ENCODE peak calls at places on chromosomes 5 and 9, in six cellular contexts. R is IMR-90; E is small intestine; F is PC-3; M is CD8-positive, alpha-beta T cell; B is PC-9. U is an unnamed sample.

GRCh38 chr5:14794600-14795230 is 76.9 kb downstream of the ANKH start:
- DNase-seq in E (no peak), B (no peak), M (no peak), F (no peak), R (no peak), U (no peak)

GRCh38 chr9:121818841-121819430 is 167.5 kb downstream of the DAB2IP start:
- DNase-seq in E (no peak), M (no peak), B (no peak), R (no peak), F (no peak), U (no peak)

GRCh38 chr9:137408651-137409405 is 14.1 kb downstream of the EXD3 start:
- DNase-seq in M (no peak), B (no peak), E (no peak), R (no peak), F (no peak), U (no peak)

GRCh38 chr5:119291877-119292276 is 63.9 kb upstream of the TNFAIP8 start:
- DNase-seq in B (no peak), E (no peak), F (no peak), R (no peak), M (no peak), U (no peak)

GRCh38 chr5:160694896-160695295 is 157.1 kb downstream of the ATP10B start:
- DNase-seq in E (no peak), B (no peak), R (no peak), M (no peak), F (no peak), U (no peak)

GRCh38 chr5:43352916-43353315 is 39.7 kb upstream of the HMGCS1 start:
- DNase-seq in R (no peak), F (no peak), M (no peak), E (no peak), B (no peak), U (no peak)

GRCh38 chr9:18601026-18601425 is 127.1 kb downstream of the ADAMTSL1 start:
- DNase-seq in E (no peak), F (no peak), B (no peak), M (no peak), R (no peak), U (no peak)

GRCh38 chr9:96149881-96150280 is 152.1 kb downstream of the HSD17B3 start:
- DNase-seq in E (no peak), B (no peak), R (no peak), M (no peak), F (no peak), U (no peak)

GRCh38 chr5:26486631-26487030 is 551.8 kb downstream of the CDH9 start:
- DNase-seq in B (no peak), R (no peak), F (no peak), M (no peak), E (no peak), U (no peak)

GRCh38 chr5:14593326-14594036 is 11.9 kb downstream of the OTULINL start:
- DNase-seq in R (peak; percentile 41), M (no peak), F (no peak), B (no peak), E (no peak), U (no peak)

GRCh38 chr9:113912816-113913215 is 36.7 kb downstream of the ZNF618 start:
- DNase-seq in B (no peak), E (no peak), F (no peak), M (no peak), R (no peak), U (no peak)

GRCh38 chr5:180648658-180649296 is 623 bp downstream of the FLT4 start:
- DNase-seq in R (no peak), F (no peak), B (no peak), E (no peak), M (no peak), U (no peak)

GRCh38 chr5:683619-684481 is 9.3 kb downstream of the TPPP start:
- DNase-seq in B (peak; percentile 60), F (no peak), R (no peak), M (no peak), E (no peak), U (no peak)

GRCh38 chr5:118111956-118112355 is 876.4 kb downstream of the DTWD2 start:
- DNase-seq in E (no peak), R (no peak), F (no peak), M (no peak), B (no peak), U (no peak)

GRCh38 chr5:178477224-178478201 is 112.7 kb downstream of the COL23A1 start:
- DNase-seq in F (no peak), R (no peak), M (no peak), E (no peak), B (no peak), U (no peak)

GRCh38 chr9:89309166-89309565 is 1.8 kb upstream of the CKS2 start:
- DNase-seq in M (no peak), B (no peak), R (no peak), F (no peak), E (no peak), U (no peak)

GRCh38 chr9:15755660-15756059 is 202.8 kb downstream of the CCDC171 start:
- DNase-seq in M (no peak), F (no peak), E (no peak), R (peak; percentile 4), B (no peak), U (no peak)

GRCh38 chr5:95818181-95819147 is 4.1 kb downstream of the GLRX start:
- DNase-seq in R (no peak), F (no peak), M (no peak), E (no peak), B (no peak), U (no peak)
- H3K4me1 ChIP-seq in R (peaks cover 20% of the 10 kb centered on the region), F (peaks cover 30% of the 10 kb centered on the region), M (peaks cover 61% of the 10 kb centered on the region), E (peaks cover 23% of the 10 kb centered on the region), B (peaks cover 15% of the 10 kb centered on the region), U (peaks cover 55% of the 10 kb centered on the region)

GRCh38 chr5:154238776-154239481 is 48.4 kb downstream of the GALNT10 start:
- DNase-seq in E (no peak), R (no peak), M (no peak), F (no peak), B (no peak), U (no peak)

GRCh38 chr5:154240595-154240994 is 50.1 kb downstream of the GALNT10 start:
- DNase-seq in F (no peak), E (peak; percentile 26), B (no peak), R (no peak), M (no peak), U (no peak)

GRCh38 chr5:154242442-154242841 is 51.9 kb downstream of the GALNT10 start:
- DNase-seq in M (no peak), F (no peak), B (no peak), E (no peak), R (no peak), U (no peak)

GRCh38 chr5:154242964-154243376 is 52.4 kb downstream of the GALNT10 start:
- DNase-seq in F (no peak), R (no peak), M (no peak), E (no peak), B (no peak), U (no peak)

GRCh38 chr5:154241021-154241420 is 50.5 kb downstream of the GALNT10 start:
- DNase-seq in F (no peak), B (no peak), E (no peak), R (no peak), M (no peak), U (no peak)
- H3K4me1 ChIP-seq in F (no peaks in the 10 kb centered on the region), B (no peaks in the 10 kb centered on the region), E (peaks cover 5% of the 10 kb centered on the region), R (peaks cover 9% of the 10 kb centered on the region), M (peaks cover 2% of the 10 kb centered on the region), U (no peaks in the 10 kb centered on the region)

GRCh38 chr5:124746252-124746915 is at the start of gene ZNF608:
- DNase-seq in F (peak; percentile 50), M (no peak), E (peak; percentile 59), B (no peak), R (peak; percentile 78), U (no peak)
- H3K4me1 ChIP-seq in F (peaks cover 52% of the 10 kb centered on the region), M (peaks cover 11% of the 10 kb centered on the region), E (no peaks in the 10 kb centered on the region), B (peaks cover 19% of the 10 kb centered on the region), R (peaks cover 3% of the 10 kb centered on the region), U (peaks cover 24% of the 10 kb centered on the region)

GRCh38 chr9:78101247-78101646 is 69.6 kb upstream of the GNAQ start:
- DNase-seq in M (no peak), B (no peak), R (no peak), F (no peak), E (no peak), U (no peak)
- H3K4me1 ChIP-seq in M (peaks cover 16% of the 10 kb centered on the region), B (no peaks in the 10 kb centered on the region), R (no peaks in the 10 kb centered on the region), F (no peaks in the 10 kb centered on the region), E (no peaks in the 10 kb centered on the region), U (no peaks in the 10 kb centered on the region)

DNA sequence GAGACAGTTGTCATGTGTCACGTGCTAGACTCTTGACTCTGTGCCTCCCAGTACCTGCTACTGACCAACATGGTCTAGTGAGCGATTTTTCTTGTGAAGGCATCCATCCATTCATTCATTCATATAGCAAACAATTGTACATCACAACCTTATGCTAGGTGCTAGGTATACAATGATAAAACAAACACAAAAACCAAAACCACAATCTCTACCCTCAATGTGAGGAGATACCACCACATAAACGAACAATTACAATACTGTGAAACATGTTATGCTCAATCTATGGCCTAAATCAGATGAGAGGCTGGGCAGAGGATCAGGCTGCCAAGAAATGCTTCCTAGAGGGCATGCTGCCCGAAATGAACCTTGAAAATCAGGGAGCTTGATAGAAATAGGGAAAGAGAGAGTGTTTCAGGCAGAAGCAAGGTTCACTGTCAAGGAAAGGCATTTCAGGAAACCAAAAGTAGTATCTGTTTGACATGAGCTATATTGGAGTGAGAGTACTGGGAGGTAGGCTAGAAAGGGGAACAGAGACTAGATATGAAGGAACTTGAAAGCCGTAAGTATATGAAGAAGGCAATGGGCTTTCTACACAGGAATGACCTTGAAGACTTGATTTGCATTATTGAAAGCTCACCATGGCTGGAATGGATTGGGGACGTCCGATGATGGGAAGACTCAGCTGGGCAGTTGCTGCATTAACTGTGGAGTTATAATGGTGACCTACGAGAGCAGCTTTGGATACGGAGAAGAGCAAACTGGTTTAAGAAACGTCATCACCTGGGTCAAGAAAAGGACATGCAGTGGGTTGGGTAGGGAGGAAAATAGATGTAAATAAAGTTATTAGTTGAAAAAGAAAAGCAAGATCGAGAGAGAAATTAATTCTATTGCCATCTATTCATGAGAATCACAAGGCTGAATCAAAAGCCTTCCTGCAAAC is 90.1 kb downstream of the THBS4 start:
- DNase-seq in B (no peak), R (no peak), M (no peak), E (no peak), F (no peak), U (no peak)
- H3K4me1 ChIP-seq in B (no peaks in the 10 kb centered on the region), R (no peaks in the 10 kb centered on the region), M (peaks cover 35% of the 10 kb centered on the region), E (peaks cover 3% of the 10 kb centered on the region), F (peaks cover 15% of the 10 kb centered on the region), U (no peaks in the 10 kb centered on the region)

DNA sequence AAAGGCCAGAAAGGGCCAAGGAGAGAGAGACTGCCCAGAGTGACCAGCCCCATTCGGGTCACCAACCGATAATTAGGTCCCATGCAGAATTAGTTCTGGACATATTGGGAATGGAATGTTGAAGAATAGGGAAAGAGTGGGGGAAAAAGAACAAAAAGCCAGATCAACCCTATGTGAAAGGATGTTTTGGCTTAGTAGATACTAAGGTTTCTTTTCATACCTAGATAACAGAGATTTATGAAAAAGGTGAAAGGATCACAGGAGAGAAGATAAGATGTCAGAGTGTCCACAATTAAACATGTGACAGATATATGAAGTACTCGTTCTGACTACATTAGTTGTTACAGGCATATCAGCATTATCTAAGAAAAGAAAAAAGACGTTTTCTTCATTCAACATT is 52.1 kb downstream of the MARCHF3 start:
- DNase-seq in E (no peak), M (no peak), F (no peak), R (no peak), B (no peak), U (no peak)
- H3K4me1 ChIP-seq in E (peaks cover 4% of the 10 kb centered on the region), M (peaks cover 4% of the 10 kb centered on the region), F (no peaks in the 10 kb centered on the region), R (peaks cover 2% of the 10 kb centered on the region), B (no peaks in the 10 kb centered on the region), U (no peaks in the 10 kb centered on the region)

U was measured in esophagus squamous epithelium.